ENCODE peak calls at places on chromosomes 16 and 17, in five cellular contexts. One of them, this sample, is unnamed.

GRCh38 chr17:48048321-48049140 is at the start of gene NFE2L1:
- DNase-seq in thoracic aorta: peak; percentile 74
- DNase-seq in lower lobe of right lung: peak; percentile 93
- DNase-seq in H9: peak; percentile 95
- DNase-seq in A549: peak; percentile 97
- DNase-seq in this sample: peak; percentile 94

GRCh38 chr17:7408341-7408740 is 696 bp downstream of the NLGN2 start:
- DNase-seq in H9: no peak
- DNase-seq in lower lobe of right lung: no peak
- DNase-seq in A549: no peak
- DNase-seq in thoracic aorta: no peak
- DNase-seq in this sample: no peak

GRCh38 chr16:62648256-62648655 is 612.0 kb upstream of the CDH8 start:
- DNase-seq in H9: no peak
- DNase-seq in lower lobe of right lung: no peak
- DNase-seq in A549: no peak
- DNase-seq in thoracic aorta: no peak
- DNase-seq in this sample: no peak

GRCh38 chr16:87637357-87637756 is 35.0 kb downstream of the JPH3 start:
- DNase-seq in A549: no peak
- DNase-seq in thoracic aorta: no peak
- DNase-seq in lower lobe of right lung: no peak
- DNase-seq in H9: no peak
- DNase-seq in this sample: no peak

GRCh38 chr16:88534731-88535141 is 35.5 kb upstream of the ZC3H18 start:
- DNase-seq in thoracic aorta: no peak
- DNase-seq in A549: peak; percentile 69
- DNase-seq in lower lobe of right lung: peak; percentile 75
- DNase-seq in H9: no peak
- DNase-seq in this sample: peak; percentile 57

GRCh38 chr17:42194133-42194899 is at the start of gene GHDC:
- DNase-seq in lower lobe of right lung: peak; percentile 88
- DNase-seq in A549: peak; percentile 83
- DNase-seq in H9: peak; percentile 88
- DNase-seq in thoracic aorta: peak; percentile 56
- DNase-seq in this sample: peak; percentile 84

GRCh38 chr17:40129498-40129897 is 7.7 kb downstream of the MSL1 start:
- DNase-seq in thoracic aorta: no peak
- DNase-seq in A549: no peak
- DNase-seq in lower lobe of right lung: no peak
- DNase-seq in H9: no peak
- DNase-seq in this sample: no peak

GRCh38 chr17:27326585-27326984 is 32.7 kb downstream of the WSB1 start:
- DNase-seq in A549: no peak
- DNase-seq in H9: no peak
- DNase-seq in thoracic aorta: no peak
- DNase-seq in lower lobe of right lung: no peak
- DNase-seq in this sample: no peak

GRCh38 chr17:39800540-39800939 is 62.8 kb downstream of the GRB7 start:
- DNase-seq in A549: no peak
- DNase-seq in thoracic aorta: no peak
- DNase-seq in H9: no peak
- DNase-seq in lower lobe of right lung: no peak
- DNase-seq in this sample: no peak

GRCh38 chr16:3183445-3184139 is 4.4 kb upstream of the OR1F1 start:
- DNase-seq in H9: peak; percentile 60
- DNase-seq in thoracic aorta: no peak
- DNase-seq in lower lobe of right lung: no peak
- DNase-seq in A549: no peak
- DNase-seq in this sample: no peak

GRCh38 chr17:76734080-76734840 is 2.9 kb downstream of the SRSF2 start:
- DNase-seq in H9: no peak
- DNase-seq in lower lobe of right lung: no peak
- DNase-seq in A549: peak; percentile 36
- DNase-seq in thoracic aorta: no peak
- DNase-seq in this sample: no peak

GRCh38 chr17:1034652-1035210 is 37.8 kb downstream of the TIMM22 start:
- DNase-seq in H9: no peak
- DNase-seq in lower lobe of right lung: no peak
- DNase-seq in thoracic aorta: no peak
- DNase-seq in A549: no peak
- DNase-seq in this sample: no peak

GRCh38 chr17:32519769-32520701 is 33.2 kb downstream of the CDK5R1 start:
- DNase-seq in thoracic aorta: no peak
- DNase-seq in A549: no peak
- DNase-seq in H9: peak; percentile 55
- DNase-seq in lower lobe of right lung: no peak
- DNase-seq in this sample: no peak

GRCh38 chr17:32100971-32101631 is 41.2 kb upstream of the RHOT1 start:
- DNase-seq in lower lobe of right lung: no peak
- DNase-seq in thoracic aorta: no peak
- DNase-seq in H9: no peak
- DNase-seq in A549: no peak
- DNase-seq in this sample: no peak

GRCh38 chr17:42252528-42253172 is 23.5 kb downstream of the STAT5B start:
- DNase-seq in H9: no peak
- DNase-seq in lower lobe of right lung: no peak
- DNase-seq in thoracic aorta: no peak
- DNase-seq in A549: no peak
- DNase-seq in this sample: no peak

GRCh38 chr17:56994009-56994792 is 16.3 kb downstream of the SCPEP1 start:
- DNase-seq in A549: no peak
- DNase-seq in lower lobe of right lung: no peak
- DNase-seq in thoracic aorta: no peak
- DNase-seq in H9: no peak
- DNase-seq in this sample: no peak

GRCh38 chr16:73735018-73735417 is 561.6 kb upstream of the PSMD7 start:
- DNase-seq in A549: peak; percentile 13
- DNase-seq in thoracic aorta: no peak
- DNase-seq in lower lobe of right lung: no peak
- DNase-seq in H9: no peak
- DNase-seq in this sample: no peak

GRCh38 chr16:76854234-76854633 is 336.8 kb upstream of the MON1B start:
- DNase-seq in A549: peak; percentile 29
- DNase-seq in H9: no peak
- DNase-seq in lower lobe of right lung: no peak
- DNase-seq in thoracic aorta: no peak
- DNase-seq in this sample: no peak

GRCh38 chr17:56891751-56892150 is 22.1 kb downstream of the TRIM25 start:
- DNase-seq in lower lobe of right lung: peak; percentile 65
- DNase-seq in A549: peak; percentile 30
- DNase-seq in thoracic aorta: no peak
- DNase-seq in H9: peak; percentile 78
- DNase-seq in this sample: peak; percentile 23

GRCh38 chr17:58312824-58313223 is 15.8 kb downstream of the TSPOAP1 start:
- DNase-seq in lower lobe of right lung: no peak
- DNase-seq in A549: peak; percentile 33
- DNase-seq in thoracic aorta: no peak
- DNase-seq in H9: no peak
- DNase-seq in this sample: no peak

GRCh38 chr16:57187508-57187854 is 1.4 kb downstream of the RSPRY1 start:
- DNase-seq in A549: no peak
- DNase-seq in lower lobe of right lung: no peak
- DNase-seq in thoracic aorta: no peak
- DNase-seq in H9: no peak
- DNase-seq in this sample: no peak

GRCh38 chr17:57068707-57069106 is 16.3 kb upstream of the AKAP1 start:
- DNase-seq in A549: no peak
- DNase-seq in thoracic aorta: no peak
- DNase-seq in lower lobe of right lung: no peak
- DNase-seq in H9: no peak
- DNase-seq in this sample: no peak

GRCh38 chr16:51651061-51651466 is 500.0 kb upstream of the SALL1 start:
- DNase-seq in thoracic aorta: no peak
- DNase-seq in lower lobe of right lung: no peak
- DNase-seq in H9: peak; percentile 36
- DNase-seq in A549: no peak
- DNase-seq in this sample: no peak

GRCh38 chr17:10600551-10600950 is 51.1 kb upstream of the MYH2 start:
- DNase-seq in lower lobe of right lung: no peak
- DNase-seq in H9: no peak
- DNase-seq in thoracic aorta: no peak
- DNase-seq in A549: no peak
- DNase-seq in this sample: no peak

GRCh38 chr16:27698746-27699145 is 148.8 kb downstream of the KATNIP start:
- DNase-seq in A549: no peak
- DNase-seq in H9: no peak
- DNase-seq in lower lobe of right lung: no peak
- DNase-seq in thoracic aorta: no peak
- DNase-seq in this sample: no peak

GRCh38 chr17:40349477-40350409 is 14.8 kb downstream of the GJD3 start:
- DNase-seq in thoracic aorta: no peak
- DNase-seq in A549: no peak
- DNase-seq in lower lobe of right lung: no peak
- DNase-seq in H9: no peak
- DNase-seq in this sample: peak; percentile 58

GRCh38 chr17:28745777-28746473 is 2.1 kb downstream of the TRAF4 start:
- DNase-seq in lower lobe of right lung: peak; percentile 62
- DNase-seq in thoracic aorta: no peak
- DNase-seq in A549: peak; percentile 55
- DNase-seq in H9: peak; percentile 69
- DNase-seq in this sample: no peak

GRCh38 chr17:73933164-73933766 is 270.2 kb upstream of the RPL38 start:
- DNase-seq in H9: no peak
- DNase-seq in thoracic aorta: no peak
- DNase-seq in A549: no peak
- DNase-seq in lower lobe of right lung: no peak
- DNase-seq in this sample: no peak

GRCh38 chr17:45101546-45101882 is 30.8 kb downstream of the PLCD3 start:
- DNase-seq in A549: no peak
- DNase-seq in lower lobe of right lung: no peak
- DNase-seq in H9: no peak
- DNase-seq in thoracic aorta: no peak
- DNase-seq in this sample: no peak

GRCh38 chr16:88630433-88630832 is 7.9 kb upstream of the IL17C start:
- DNase-seq in thoracic aorta: no peak
- DNase-seq in A549: no peak
- DNase-seq in H9: no peak
- DNase-seq in lower lobe of right lung: no peak
- DNase-seq in this sample: no peak

GRCh38 chr17:61211233-61211632 is 188.4 kb upstream of the TBX2 start:
- DNase-seq in H9: no peak
- DNase-seq in lower lobe of right lung: no peak
- DNase-seq in thoracic aorta: no peak
- DNase-seq in A549: no peak
- DNase-seq in this sample: no peak

GRCh38 chr17:61209524-61209923 is 190.1 kb upstream of the TBX2 start:
- DNase-seq in thoracic aorta: no peak
- DNase-seq in H9: no peak
- DNase-seq in A549: no peak
- DNase-seq in lower lobe of right lung: no peak
- DNase-seq in this sample: no peak

GRCh38 chr17:61208301-61209098 is 191.1 kb upstream of the TBX2 start:
- DNase-seq in H9: no peak
- DNase-seq in A549: peak; percentile 25
- DNase-seq in thoracic aorta: no peak
- DNase-seq in lower lobe of right lung: no peak
- DNase-seq in this sample: no peak

GRCh38 chr17:61206922-61207321 is 192.7 kb upstream of the TBX2 start:
- DNase-seq in lower lobe of right lung: no peak
- DNase-seq in H9: no peak
- DNase-seq in A549: no peak
- DNase-seq in thoracic aorta: no peak
- DNase-seq in this sample: no peak

DNA sequence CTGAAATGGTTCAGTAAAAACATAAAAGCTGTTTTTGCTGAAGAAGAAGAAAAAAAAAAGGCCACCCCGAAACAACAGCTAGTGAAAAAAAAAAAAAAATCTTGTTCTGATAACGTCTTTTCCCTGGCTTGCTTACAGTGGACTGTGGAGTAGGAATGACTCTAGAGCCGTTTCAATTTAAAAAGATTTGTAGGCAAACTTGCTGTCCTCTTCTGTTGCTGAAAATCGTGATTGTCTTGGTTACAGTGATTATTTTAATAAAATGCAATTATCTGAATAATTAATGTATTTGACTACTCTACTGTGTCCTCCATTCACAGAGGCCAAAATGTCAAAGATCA is 190.6 kb upstream of the TBX2 start:
- DNase-seq in lower lobe of right lung: no peak
- DNase-seq in A549: no peak
- DNase-seq in thoracic aorta: no peak
- DNase-seq in H9: no peak
- DNase-seq in this sample: no peak
- H3K27ac ChIP-seq in lower lobe of right lung: peak overlapping the region; percentile 78
- H3K27ac ChIP-seq in A549: peak overlapping the region; percentile 78
- H3K27ac ChIP-seq in thoracic aorta: peak overlapping the region; percentile 33
- H3K27ac ChIP-seq in H9: no peak overlapping the region
- H3K27ac ChIP-seq in this sample: peak overlapping the region; percentile 76

GRCh38 chr17:29807520-29808361 is 122.3 kb downstream of the SSH2 start:
- DNase-seq in thoracic aorta: no peak
- DNase-seq in A549: peak; percentile 72
- DNase-seq in H9: peak; percentile 50
- DNase-seq in lower lobe of right lung: peak; percentile 70
- DNase-seq in this sample: peak; percentile 23
- TF ChIP-seq CTCF in thoracic aorta: peak; percentile 62
- TF ChIP-seq CTCF in A549: peak; percentile 99
- TF ChIP-seq CTCF in H9: peak; percentile 88
- TF ChIP-seq CTCF in lower lobe of right lung: peak; percentile 82
- TF ChIP-seq CTCF in this sample: peak; percentile 84

GRCh38 chr16:78210305-78210704 is 110.9 kb downstream of the WWOX start:
- DNase-seq in H9: no peak
- DNase-seq in A549: peak; percentile 23
- DNase-seq in lower lobe of right lung: no peak
- DNase-seq in thoracic aorta: no peak
- DNase-seq in this sample: no peak
- H3K9me3 ChIP-seq in H9: no peaks in the 10 kb centered on the region
- H3K9me3 ChIP-seq in A549: no peaks in the 10 kb centered on the region
- H3K9me3 ChIP-seq in lower lobe of right lung: no peaks in the 10 kb centered on the region
- H3K9me3 ChIP-seq in thoracic aorta: no peaks in the 10 kb centered on the region
- H3K9me3 ChIP-seq in this sample: no peaks in the 10 kb centered on the region

GRCh38 chr17:63150466-63150865 is 184.4 kb downstream of the TANC2 start:
- DNase-seq in H9: no peak
- DNase-seq in lower lobe of right lung: no peak
- DNase-seq in A549: no peak
- DNase-seq in thoracic aorta: no peak
- DNase-seq in this sample: no peak
- H3K27ac ChIP-seq in H9: no peak overlapping the region
- H3K27ac ChIP-seq in lower lobe of right lung: no peak overlapping the region
- H3K27ac ChIP-seq in A549: no peak overlapping the region
- H3K27ac ChIP-seq in thoracic aorta: no peak overlapping the region
- H3K27ac ChIP-seq in this sample: no peak overlapping the region